ENCODE peak calls at places on chromosomes 5 and 9, in four cellular contexts. One of them, this sample, is unnamed.

GRCh38 chr5:76737131-76737556 is 21.2 kb downstream of the F2R start:
- DNase-seq in GM23338: no peak
- DNase-seq in transverse colon: no peak
- DNase-seq in OCI-M1: peak; percentile 33
- DNase-seq in this sample: no peak

GRCh38 chr5:87393331-87393730 is 19.4 kb downstream of the CCNH start:
- DNase-seq in GM23338: no peak
- DNase-seq in transverse colon: no peak
- DNase-seq in OCI-M1: no peak
- DNase-seq in this sample: no peak

GRCh38 chr5:71830626-71831539 is 111.8 kb downstream of the CARTPT start:
- DNase-seq in GM23338: peak; percentile 32
- DNase-seq in transverse colon: peak; percentile 37
- DNase-seq in OCI-M1: peak; percentile 10
- DNase-seq in this sample: peak; percentile 47

GRCh38 chr5:145775893-145776444 is 59.2 kb downstream of the PRELID2 start:
- DNase-seq in GM23338: no peak
- DNase-seq in transverse colon: no peak
- DNase-seq in OCI-M1: no peak
- DNase-seq in this sample: no peak

GRCh38 chr5:32330126-32330971 is 17.6 kb upstream of the MTMR12 start:
- DNase-seq in GM23338: no peak
- DNase-seq in transverse colon: no peak
- DNase-seq in OCI-M1: no peak
- DNase-seq in this sample: no peak

GRCh38 chr9:33467526-33467925 is 6.2 kb downstream of the NOL6 start:
- DNase-seq in GM23338: no peak
- DNase-seq in transverse colon: peak; percentile 5
- DNase-seq in OCI-M1: no peak
- DNase-seq in this sample: no peak

GRCh38 chr9:27572918-27573698 is at the start of gene C9orf72:
- DNase-seq in GM23338: peak; percentile 72
- DNase-seq in transverse colon: peak; percentile 87
- DNase-seq in OCI-M1: peak; percentile 94
- DNase-seq in this sample: peak; percentile 78

GRCh38 chr5:90307386-90308181 is 102.0 kb downstream of the CETN3 start:
- DNase-seq in GM23338: no peak
- DNase-seq in transverse colon: no peak
- DNase-seq in OCI-M1: no peak
- DNase-seq in this sample: no peak

GRCh38 chr9:133132174-133132573 is 11.1 kb upstream of the RALGDS start:
- DNase-seq in GM23338: no peak
- DNase-seq in transverse colon: no peak
- DNase-seq in OCI-M1: no peak
- DNase-seq in this sample: no peak

GRCh38 chr5:95216136-95216955 is 68.5 kb downstream of the MCTP1 start:
- DNase-seq in GM23338: no peak
- DNase-seq in transverse colon: no peak
- DNase-seq in OCI-M1: no peak
- DNase-seq in this sample: no peak

GRCh38 chr9:89304479-89305188 is 6.4 kb upstream of the CKS2 start:
- DNase-seq in GM23338: no peak
- DNase-seq in transverse colon: no peak
- DNase-seq in OCI-M1: peak; percentile 33
- DNase-seq in this sample: no peak

GRCh38 chr5:157370967-157371366 is 89.0 kb upstream of the NIPAL4 start:
- DNase-seq in GM23338: peak; percentile 55
- DNase-seq in transverse colon: no peak
- DNase-seq in OCI-M1: no peak
- DNase-seq in this sample: no peak

GRCh38 chr9:125568616-125569015 is 138.4 kb downstream of the MAPKAP1 start:
- DNase-seq in GM23338: no peak
- DNase-seq in transverse colon: no peak
- DNase-seq in OCI-M1: no peak
- DNase-seq in this sample: no peak

GRCh38 chr5:57664700-57665099 is 182.1 kb upstream of the ACTBL2 start:
- DNase-seq in GM23338: no peak
- DNase-seq in transverse colon: no peak
- DNase-seq in OCI-M1: no peak
- DNase-seq in this sample: no peak

GRCh38 chr5:159682623-159683022 is 233.7 kb upstream of the ADRA1B start:
- DNase-seq in GM23338: peak; percentile 53
- DNase-seq in transverse colon: no peak
- DNase-seq in OCI-M1: peak; percentile 36
- DNase-seq in this sample: no peak

GRCh38 chr5:1648806-1649205 is 125.0 kb upstream of the LPCAT1 start:
- DNase-seq in GM23338: no peak
- DNase-seq in transverse colon: no peak
- DNase-seq in OCI-M1: no peak
- DNase-seq in this sample: no peak

GRCh38 chr9:101625871-101626270 is 31.1 kb upstream of the PPP3R2 start:
- DNase-seq in GM23338: no peak
- DNase-seq in transverse colon: no peak
- DNase-seq in OCI-M1: peak; percentile 41
- DNase-seq in this sample: no peak

GRCh38 chr5:1037671-1038416 is 29.2 kb downstream of the NKD2 start:
- DNase-seq in GM23338: no peak
- DNase-seq in transverse colon: no peak
- DNase-seq in OCI-M1: no peak
- DNase-seq in this sample: no peak

GRCh38 chr5:100731768-100732167 is 171.3 kb downstream of the ST8SIA4 start:
- DNase-seq in GM23338: no peak
- DNase-seq in transverse colon: no peak
- DNase-seq in OCI-M1: peak; percentile 43
- DNase-seq in this sample: no peak

GRCh38 chr5:1833264-1834021 is 32.2 kb downstream of the NDUFS6 start:
- DNase-seq in GM23338: no peak
- DNase-seq in transverse colon: no peak
- DNase-seq in OCI-M1: no peak
- DNase-seq in this sample: no peak

GRCh38 chr9:94864862-94865435 is 138.4 kb downstream of the AOPEP start:
- DNase-seq in GM23338: no peak
- DNase-seq in transverse colon: no peak
- DNase-seq in OCI-M1: no peak
- DNase-seq in this sample: no peak

GRCh38 chr5:128199104-128199503 is 115.5 kb downstream of the SLC12A2 start:
- DNase-seq in GM23338: no peak
- DNase-seq in transverse colon: no peak
- DNase-seq in OCI-M1: no peak
- DNase-seq in this sample: no peak